ENCODE peak calls at places on chromosomes 12 and 14, in ten cellular contexts. M is sciatic nerve, C is caudate nucleus, A is RWPE2, D is HCT116, Q is T follicular helper cell, V is A549, Y is progenitor cell of endocrine pancreas, F is GM13977, H is cardiac muscle cell. O is an unnamed sample.

GRCh38 chr14:47211263-47211662 is 464.1 kb downstream of the MDGA2 start:
- DNase-seq in M (no peak), C (no peak), A (no peak), D (no peak), Q (no peak), V (no peak), Y (no peak), F (no peak), H (no peak), O (no peak)

GRCh38 chr12:15268927-15269552 is 47.8 kb upstream of the RERG start:
- DNase-seq in M (no peak), C (no peak), A (no peak), D (peak), Q (peak), V (peak), Y (peak), F (peak), H (peak), O (peak)

GRCh38 chr12:47885012-47885501 is 19.7 kb downstream of the VDR start:
- DNase-seq in M (no peak), C (no peak), A (no peak), D (no peak), Q (no peak), V (no peak), Y (no peak), F (peak), H (no peak), O (peak)

GRCh38 chr14:88384653-88385205 is 728 bp upstream of the SPATA7 start:
- DNase-seq in M (no peak), C (no peak), A (no peak), D (no peak), Q (no peak), V (no peak), Y (no peak), F (no peak), H (no peak), O (peak)

GRCh38 chr12:44428825-44429224 is 447.3 kb downstream of the NELL2 start:
- DNase-seq in M (no peak), C (no peak), A (no peak), D (no peak), Q (no peak), V (no peak), Y (no peak), F (no peak), H (no peak), O (no peak)

GRCh38 chr12:123180171-123180570 is 29.3 kb upstream of the PITPNM2 start:
- DNase-seq in M (no peak), C (no peak), A (no peak), D (no peak), Q (no peak), V (no peak), Y (no peak), F (no peak), H (no peak), O (no peak)

GRCh38 chr14:64658201-64658600 is 46.0 kb upstream of the PLEKHG3 start:
- DNase-seq in M (no peak), C (no peak), A (no peak), D (no peak), Q (no peak), V (no peak), Y (no peak), F (no peak), H (no peak), O (no peak)

GRCh38 chr12:89350661-89351488 is 1.4 kb downstream of the DUSP6 start:
- DNase-seq in M (no peak), C (no peak), A (no peak), D (no peak), Q (no peak), V (no peak), Y (no peak), F (peak), H (peak), O (no peak)

GRCh38 chr14:61140872-61141271 is 140.3 kb downstream of the TMEM30B start:
- DNase-seq in M (no peak), C (no peak), A (no peak), D (peak), Q (no peak), V (no peak), Y (no peak), F (no peak), H (no peak), O (no peak)

GRCh38 chr14:61188936-61189808 is 92.0 kb downstream of the TMEM30B start:
- DNase-seq in M (peak), C (no peak), A (no peak), D (no peak), Q (no peak), V (peak), Y (peak), F (peak), H (peak), O (peak)

GRCh38 chr12:53287741-53288216 is 7.6 kb upstream of the PFDN5 start:
- DNase-seq in M (peak), C (peak), A (no peak), D (no peak), Q (peak), V (peak), Y (peak), F (peak), H (peak), O (peak)

GRCh38 chr14:92846162-92846897 is 52.2 kb downstream of the GOLGA5 start:
- DNase-seq in M (no peak), C (no peak), A (no peak), D (peak), Q (no peak), V (peak), Y (no peak), F (peak), H (no peak), O (peak)